ENCODE peak calls at places on chromosome 18, in five cellular contexts. D is astrocyte, S is GM23248, G is cardiac muscle cell, T is SK-N-SH. U is an unnamed sample.

GRCh38 chr18:62720766-62721613 is 5.6 kb downstream of the PHLPP1 start:
- DNase-seq in D (no peak), S (no peak), G (no peak), T (no peak), U (no peak)

GRCh38 chr18:32301361-32301760 is 111.5 kb downstream of the MEP1B start:
- DNase-seq in D (no peak), S (no peak), G (no peak), T (no peak), U (no peak)

GRCh38 chr18:22311301-22311700 is 106.4 kb downstream of the CTAGE1 start:
- DNase-seq in D (peak; percentile 75), S (peak; percentile 81), G (no peak), T (no peak), U (peak; percentile 53)

GRCh38 chr18:78501251-78501650 is 478.4 kb upstream of the SALL3 start:
- DNase-seq in D (no peak), S (no peak), G (no peak), T (no peak), U (no peak)

GRCh38 chr18:79681484-79682387 is 2.1 kb downstream of the CTDP1 start:
- DNase-seq in D (no peak), S (peak; percentile 3), G (no peak), T (no peak), U (peak; percentile 15)

GRCh38 chr18:78430171-78430857 is 549.3 kb upstream of the SALL3 start:
- DNase-seq in D (no peak), S (no peak), G (no peak), T (no peak), U (no peak)

GRCh38 chr18:12990128-12990485 is 1.1 kb upstream of the CEP192 start:
- DNase-seq in D (peak; percentile 2), S (no peak), G (no peak), T (no peak), U (no peak)

GRCh38 chr18:3389977-3390376 is 60.0 kb upstream of the TGIF1 start:
- DNase-seq in D (no peak), S (no peak), G (no peak), T (no peak), U (no peak)

GRCh38 chr18:47931707-47932103 is 1.2 kb upstream of the SMAD2 start:
- DNase-seq in D (no peak), S (peak; percentile 20), G (peak; percentile 39), T (peak; percentile 29), U (no peak)

GRCh38 chr18:45357681-45358470 is 257.4 kb upstream of the SLC14A2 start:
- DNase-seq in D (peak; percentile 68), S (peak; percentile 58), G (no peak), T (no peak), U (peak; percentile 17)

GRCh38 chr18:46459789-46460455 is 197.1 kb downstream of the LOXHD1 start:
- DNase-seq in D (no peak), S (no peak), G (no peak), T (no peak), U (no peak)

GRCh38 chr18:69564602-69565001 is 163.9 kb downstream of the DOK6 start:
- DNase-seq in D (no peak), S (no peak), G (no peak), T (no peak), U (peak; percentile 22)

GRCh38 chr18:6355789-6356589 is 58.7 kb downstream of the L3MBTL4 start:
- DNase-seq in D (peak; percentile 58), S (peak; percentile 60), G (no peak), T (no peak), U (peak; percentile 90)

GRCh38 chr18:63788447-63789096 is 13.4 kb downstream of the SERPINB7 start:
- DNase-seq in D (peak; percentile 91), S (peak; percentile 92), G (no peak), T (no peak), U (peak; percentile 96)

GRCh38 chr18:79413901-79414300 is 18.2 kb downstream of the NFATC1 start:
- DNase-seq in D (no peak), S (no peak), G (no peak), T (no peak), U (no peak)

GRCh38 chr18:26574958-26575864 is 26.9 kb upstream of the KCTD1 start:
- DNase-seq in D (peak; percentile 71), S (peak; percentile 79), G (peak; percentile 42), T (peak; percentile 50), U (peak; percentile 56)

GRCh38 chr18:59846814-59847490 is 52.8 kb upstream of the PMAIP1 start:
- DNase-seq in D (peak; percentile 11), S (peak; percentile 49), G (no peak), T (no peak), U (peak; percentile 61)

GRCh38 chr18:56351911-56352502 is 286.4 kb downstream of the TXNL1 start:
- DNase-seq in D (no peak), S (peak; percentile 4), G (no peak), T (no peak), U (no peak)

GRCh38 chr18:59631583-59632181 is 65.5 kb downstream of the CCBE1 start:
- DNase-seq in D (no peak), S (peak; percentile 52), G (peak; percentile 42), T (peak; percentile 35), U (peak; percentile 59)

GRCh38 chr18:13611058-13611615 is 115.2 kb downstream of the FAM210A start:
- DNase-seq in D (peak; percentile 35), S (peak; percentile 66), G (no peak), T (peak; percentile 52), U (no peak)

GRCh38 chr18:69484699-69485396 is 84.2 kb downstream of the DOK6 start:
- DNase-seq in D (peak; percentile 45), S (peak; percentile 60), G (peak; percentile 3), T (no peak), U (peak; percentile 44)

GRCh38 chr18:51138936-51139335 is 58.5 kb downstream of the MEX3C start:
- DNase-seq in D (no peak), S (no peak), G (no peak), T (no peak), U (no peak)

GRCh38 chr18:23994361-23994902 is 20.1 kb upstream of the TTC39C start:
- DNase-seq in D (peak; percentile 89), S (peak; percentile 87), G (no peak), T (peak; percentile 65), U (peak; percentile 97)

GRCh38 chr18:37565985-37566478 is 434 bp upstream of the CELF4 start:
- DNase-seq in D (no peak), S (peak; percentile 68), G (peak; percentile 85), T (peak; percentile 95), U (no peak)

GRCh38 chr18:44996261-44996660 is 315.6 kb downstream of the SETBP1 start:
- DNase-seq in D (no peak), S (no peak), G (no peak), T (no peak), U (no peak)

GRCh38 chr18:78378403-78378802 is 601.2 kb upstream of the SALL3 start:
- DNase-seq in D (no peak), S (no peak), G (no peak), T (no peak), U (no peak)

GRCh38 chr18:8800041-8800441 is 94.7 kb downstream of the MTCL1 start:
- DNase-seq in D (peak; percentile 92), S (peak; percentile 91), G (no peak), T (no peak), U (no peak)

GRCh38 chr18:8798996-8799395 is 93.6 kb downstream of the MTCL1 start:
- DNase-seq in D (no peak), S (peak; percentile 63), G (no peak), T (peak; percentile 87), U (peak; percentile 52)

GRCh38 chr18:8800445-8800844 is 95.1 kb downstream of the MTCL1 start:
- DNase-seq in D (peak; percentile 100), S (peak; percentile 99), G (peak; percentile 34), T (no peak), U (peak; percentile 98)

GRCh38 chr18:8800876-8801262 is 95.5 kb downstream of the MTCL1 start:
- DNase-seq in D (no peak), S (peak; percentile 52), G (no peak), T (no peak), U (no peak)

DNA sequence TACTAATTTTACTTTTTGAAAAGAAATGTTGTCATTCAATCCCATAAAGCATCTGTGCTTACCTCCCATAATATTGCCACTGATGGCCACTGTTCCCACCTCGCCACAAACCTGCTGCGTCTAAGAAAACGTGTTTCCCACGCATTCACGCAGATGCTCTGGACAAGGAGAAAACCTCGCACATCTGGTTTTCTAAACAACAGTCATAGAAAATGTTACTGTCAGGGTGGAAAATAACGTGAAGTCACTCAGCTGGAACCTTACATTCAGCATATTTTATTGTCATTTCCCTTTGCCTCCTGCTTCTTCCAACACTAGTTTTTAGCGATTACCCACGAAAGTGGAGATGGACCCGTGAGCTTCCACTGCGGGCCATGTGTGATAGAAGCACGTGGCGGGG is 94.2 kb downstream of the MTCL1 start:
- DNase-seq in D (no peak), S (no peak), G (no peak), T (no peak), U (no peak)
- H3K27ac ChIP-seq in D (peak overlapping the region; percentile 99), S (peak overlapping the region; percentile 96), G (no peak overlapping the region), T (peak overlapping the region; percentile 88), U (peak overlapping the region; percentile 95)

GRCh38 chr18:703660-704018 is 8.8 kb downstream of the ENOSF1 start:
- DNase-seq in D (no peak), S (no peak), G (no peak), T (no peak), U (no peak)
- H3K27ac ChIP-seq in D (peak overlapping the region; percentile 93), S (peak overlapping the region; percentile 95), G (peak overlapping the region; percentile 24), T (peak overlapping the region; percentile 83), U (peak overlapping the region; percentile 99)

DNA sequence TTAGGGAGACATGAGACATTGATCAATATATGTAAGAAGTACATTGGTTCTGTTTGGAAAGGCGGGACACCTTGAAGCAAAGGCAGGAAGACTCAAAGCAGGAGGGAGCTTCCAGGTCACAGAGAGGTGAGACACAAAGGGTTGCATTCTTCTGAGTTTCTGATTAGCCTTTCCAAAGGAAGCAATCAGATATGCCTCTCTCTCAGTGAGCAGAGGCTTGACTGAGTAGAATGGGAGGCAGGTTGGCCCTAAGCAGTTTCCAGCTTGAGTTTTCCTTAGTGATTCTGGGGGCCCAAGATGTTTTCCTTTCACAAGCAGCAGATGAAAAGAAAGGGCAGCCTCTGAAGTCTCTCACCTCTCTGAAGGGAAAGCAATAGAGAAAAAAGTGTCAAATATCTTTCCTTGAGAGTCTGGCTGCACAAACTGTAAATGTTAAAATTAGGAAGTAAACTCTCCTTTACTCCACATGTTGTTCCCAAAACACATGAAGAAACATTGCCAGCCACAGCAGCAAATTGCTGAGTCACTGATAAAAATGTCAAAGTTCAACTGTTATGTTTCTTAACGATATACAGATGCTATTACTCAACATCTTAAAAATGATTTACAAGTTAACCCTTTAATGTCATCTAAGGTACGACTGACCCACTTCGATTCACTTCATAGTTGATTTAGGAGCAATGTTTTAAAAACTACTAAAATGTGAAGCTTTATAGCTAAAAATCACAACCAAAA is 40.3 kb downstream of the CYB5A start:
- DNase-seq in D (peak; percentile 37), S (peak; percentile 70), G (no peak), T (no peak), U (peak; percentile 27)
- H3K27ac ChIP-seq in D (no peak overlapping the region), S (peak overlapping the region; percentile 41), G (peak overlapping the region; percentile 88), T (peak overlapping the region; percentile 20), U (no peak overlapping the region)

GRCh38 chr18:49055787-49056186 is 105.0 kb upstream of the SMAD7 start:
- DNase-seq in D (peak; percentile 56), S (peak; percentile 88), G (no peak), T (no peak), U (peak; percentile 5)

GRCh38 chr18:49055196-49055595 is 104.4 kb upstream of the SMAD7 start:
- DNase-seq in D (no peak), S (no peak), G (no peak), T (no peak), U (no peak)

GRCh38 chr18:49050462-49050861 is 99.7 kb upstream of the SMAD7 start:
- DNase-seq in D (no peak), S (no peak), G (no peak), T (no peak), U (no peak)

GRCh38 chr18:49051323-49051967 is 100.7 kb upstream of the SMAD7 start:
- DNase-seq in D (no peak), S (no peak), G (no peak), T (no peak), U (no peak)

GRCh38 chr18:49052891-49053644 is 102.3 kb upstream of the SMAD7 start:
- DNase-seq in D (peak; percentile 99), S (peak; percentile 98), G (no peak), T (peak; percentile 75), U (peak; percentile 41)
- H3K27ac ChIP-seq in D (peak overlapping the region; percentile 94), S (peak overlapping the region; percentile 97), G (no peak overlapping the region), T (peak overlapping the region; percentile 98), U (peak overlapping the region; percentile 5)

U was measured in PC-3.